ENCODE peak calls at places on chromosomes 4 and X, in four cellular contexts. Y, K, E and Q are unnamed samples.

GRCh38 chr4:56414135-56414675 is 21.2 kb downstream of the PPAT start:
- DNase-seq in Y (no peak), K (no peak), E (no peak), Q (no peak)

GRCh38 chrX:41530082-41530481 is 82.9 kb downstream of the NYX start:
- DNase-seq in Y (no peak), K (no peak), E (no peak), Q (no peak)

GRCh38 chr4:87975466-87975865 is at the start of gene SPP1:
- DNase-seq in Y (no peak), K (peak; percentile 66), E (peak; percentile 43), Q (no peak)

GRCh38 chr4:109873791-109874514 is 26.0 kb downstream of the LRIT3 start:
- DNase-seq in Y (peak; percentile 32), K (no peak), E (no peak), Q (no peak)

GRCh38 chr4:3375688-3376087 is 66.1 kb upstream of the HGFAC start:
- DNase-seq in Y (no peak), K (no peak), E (peak; percentile 26), Q (no peak)

GRCh38 chrX:22952011-22952410 is 47.7 kb upstream of the DDX53 start:
- DNase-seq in Y (peak; percentile 41), K (no peak), E (peak; percentile 5), Q (no peak)

GRCh38 chr4:87896020-87896621 is 63.4 kb downstream of the MEPE start:
- DNase-seq in Y (no peak), K (peak; percentile 52), E (no peak), Q (no peak)

GRCh38 chr4:109735566-109736454 is 5.9 kb upstream of the PLA2G12A start:
- DNase-seq in Y (peak; percentile 94), K (no peak), E (no peak), Q (no peak)

GRCh38 chrX:71291381-71291780 is 7.9 kb downstream of the NONO start:
- DNase-seq in Y (no peak), K (no peak), E (no peak), Q (no peak)

GRCh38 chr4:6188687-6189305 is 11.6 kb downstream of the JAKMIP1 start:
- DNase-seq in Y (no peak), K (no peak), E (peak; percentile 67), Q (no peak)

GRCh38 chr4:62881901-62882300 is 1527.3 kb downstream of the TECRL start:
- DNase-seq in Y (no peak), K (no peak), E (no peak), Q (no peak)

GRCh38 chrX:13764765-13765164 is 30.2 kb downstream of the OFD1 start:
- DNase-seq in Y (peak; percentile 10), K (peak; percentile 1), E (peak; percentile 72), Q (no peak)

GRCh38 chr4:15400911-15401671 is 26.7 kb upstream of the C1QTNF7 start:
- DNase-seq in Y (no peak), K (no peak), E (peak; percentile 4), Q (no peak)

GRCh38 chr4:81422591-81422990 is 49.1 kb downstream of the RASGEF1B start:
- DNase-seq in Y (no peak), K (no peak), E (no peak), Q (no peak)

GRCh38 chrX:52426810-52427209 is 58.0 kb downstream of the XAGE2 start:
- DNase-seq in Y (no peak), K (no peak), E (no peak), Q (no peak)

GRCh38 chr4:36824682-36825081 is 419.9 kb upstream of the NWD2 start:
- DNase-seq in Y (peak; percentile 21), K (no peak), E (no peak), Q (no peak)

GRCh38 chr4:180099962-180100361 is 2143.2 kb upstream of the TENM3 start:
- DNase-seq in Y (no peak), K (no peak), E (no peak), Q (no peak)

DNA sequence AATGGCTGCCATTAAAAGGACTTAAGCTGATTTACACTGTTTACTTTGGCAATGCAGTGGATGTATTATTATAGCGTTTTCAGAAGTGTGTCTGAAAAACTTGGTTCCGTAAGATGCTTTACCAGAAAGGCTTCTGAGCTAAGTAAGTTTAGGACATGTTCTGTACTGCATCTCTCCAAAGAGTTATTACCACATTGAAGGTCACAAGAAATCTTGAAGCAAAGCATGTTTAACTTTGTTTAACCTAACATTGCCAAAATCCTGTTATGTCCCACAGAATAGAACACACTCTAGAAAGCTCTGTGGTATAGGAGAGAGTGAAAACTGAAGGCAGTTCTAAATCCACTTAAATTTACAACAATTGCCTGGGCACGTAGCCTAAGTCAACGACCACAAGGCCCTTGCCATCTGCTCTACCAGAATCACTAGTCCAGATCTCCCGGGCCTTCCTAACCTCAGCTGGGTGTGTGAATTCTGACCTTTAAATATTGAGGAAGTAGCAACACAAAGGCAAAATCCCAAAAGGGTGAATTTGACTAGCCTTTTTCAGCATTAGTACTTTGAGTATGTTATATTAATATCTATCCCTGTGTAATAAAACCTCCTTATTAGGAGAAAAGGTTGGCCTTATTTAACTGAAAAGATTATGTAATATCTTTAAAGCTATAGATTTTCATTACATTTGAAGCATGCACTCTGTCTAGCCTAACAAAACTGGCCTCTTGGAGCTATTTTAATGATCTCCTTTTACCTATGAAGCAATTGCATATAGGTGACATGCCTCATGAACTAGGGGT is 4.4 kb upstream of the MAML3 start:
- DNase-seq in Y (no peak), K (no peak), E (peak; percentile 46), Q (no peak)
- TF ChIP-seq POLR2AphosphoS5 in Y (no peak), K (no peak), E (no peak), Q (no peak)

GRCh38 chrX:141341341-141341740 is 99.0 kb upstream of the SPANXC start:
- DNase-seq in Y (no peak), K (no peak), E (no peak), Q (no peak)
- TF ChIP-seq TAF1 in Y (no peak), K (no peak), E (no peak), Q (no peak)

DNA sequence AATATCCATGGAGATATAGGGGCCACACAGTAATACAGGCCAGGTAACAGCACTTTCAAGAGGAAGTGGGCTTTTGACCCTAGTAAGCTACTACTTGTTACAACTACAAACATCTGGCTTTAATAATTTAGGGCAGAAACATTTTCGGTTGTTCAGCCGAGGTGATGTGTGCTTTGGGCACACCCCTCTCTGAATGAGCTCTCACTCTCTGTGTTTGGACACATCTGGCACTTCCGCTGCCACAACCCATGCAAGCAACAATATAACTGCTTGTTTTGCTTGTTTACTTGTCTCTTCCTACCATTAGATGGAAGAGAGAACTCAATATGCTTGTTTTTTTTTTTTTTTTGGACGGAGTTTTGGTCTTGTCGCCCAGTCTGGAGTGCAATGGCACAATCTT is 277.2 kb downstream of the HS3ST1 start:
- DNase-seq in Y (no peak), K (no peak), E (no peak), Q (no peak)
- TF ChIP-seq POLR2AphosphoS5 in Y (no peak), K (no peak), E (no peak), Q (no peak)

GRCh38 chrX:46587158-46587557 is 13.6 kb downstream of the CHST7 start:
- DNase-seq in Y (no peak), K (no peak), E (no peak), Q (no peak)
- TF ChIP-seq TAF1 in Y (no peak), K (no peak), E (no peak), Q (no peak)